ENCODE peak calls at places on chromosomes 13 and 19, in seven cellular contexts. One of them, this sample, is unnamed.

GRCh38 chr19:9883231-9883758 is 48.2 kb downstream of the PIN1 start:
- DNase-seq in neuronal stem cell: peak; percentile 27
- DNase-seq in IMR-90: no peak
- DNase-seq in H1: no peak
- DNase-seq in H9: peak; percentile 51
- DNase-seq in mesendoderm: no peak
- DNase-seq in mesenchymal stem cell: no peak
- DNase-seq in this sample: no peak

GRCh38 chr13:82480415-82480814 is 1401.9 kb downstream of the SLITRK1 start:
- DNase-seq in neuronal stem cell: no peak
- DNase-seq in IMR-90: no peak
- DNase-seq in H1: no peak
- DNase-seq in H9: no peak
- DNase-seq in mesendoderm: no peak
- DNase-seq in mesenchymal stem cell: no peak
- DNase-seq in this sample: no peak

GRCh38 chr19:1104452-1105216 is 840 bp downstream of the GPX4 start:
- DNase-seq in neuronal stem cell: peak; percentile 84
- DNase-seq in IMR-90: peak; percentile 69
- DNase-seq in H1: peak; percentile 86
- DNase-seq in H9: peak; percentile 77
- DNase-seq in mesendoderm: peak; percentile 77
- DNase-seq in mesenchymal stem cell: peak; percentile 84
- DNase-seq in this sample: peak; percentile 79

GRCh38 chr19:47498561-47498960 is 14.5 kb upstream of the KPTN start:
- DNase-seq in neuronal stem cell: no peak
- DNase-seq in IMR-90: no peak
- DNase-seq in H1: no peak
- DNase-seq in H9: no peak
- DNase-seq in mesendoderm: no peak
- DNase-seq in mesenchymal stem cell: no peak
- DNase-seq in this sample: no peak

GRCh38 chr13:28679628-28680027 is 20.7 kb downstream of the POMP start:
- DNase-seq in neuronal stem cell: no peak
- DNase-seq in IMR-90: peak; percentile 31
- DNase-seq in H1: no peak
- DNase-seq in H9: no peak
- DNase-seq in mesendoderm: no peak
- DNase-seq in mesenchymal stem cell: peak; percentile 37
- DNase-seq in this sample: peak; percentile 36

GRCh38 chr19:19420570-19421301 is 15.3 kb downstream of the GATAD2A start:
- DNase-seq in neuronal stem cell: no peak
- DNase-seq in IMR-90: no peak
- DNase-seq in H1: no peak
- DNase-seq in H9: no peak
- DNase-seq in mesendoderm: no peak
- DNase-seq in mesenchymal stem cell: no peak
- DNase-seq in this sample: no peak

GRCh38 chr13:99063952-99064351 is 86.1 kb upstream of the DOCK9 start:
- DNase-seq in neuronal stem cell: no peak
- DNase-seq in IMR-90: peak; percentile 35
- DNase-seq in H1: no peak
- DNase-seq in H9: no peak
- DNase-seq in mesendoderm: no peak
- DNase-seq in mesenchymal stem cell: peak; percentile 72
- DNase-seq in this sample: no peak

GRCh38 chr13:98409281-98409680 is 167.6 kb downstream of the STK24 start:
- DNase-seq in neuronal stem cell: no peak
- DNase-seq in IMR-90: no peak
- DNase-seq in H1: no peak
- DNase-seq in H9: no peak
- DNase-seq in mesendoderm: no peak
- DNase-seq in mesenchymal stem cell: no peak
- DNase-seq in this sample: no peak

GRCh38 chr13:75512253-75512652 is 25.4 kb downstream of the COMMD6 start:
- DNase-seq in neuronal stem cell: no peak
- DNase-seq in IMR-90: no peak
- DNase-seq in H1: no peak
- DNase-seq in H9: no peak
- DNase-seq in mesendoderm: no peak
- DNase-seq in mesenchymal stem cell: peak; percentile 26
- DNase-seq in this sample: no peak
- H2BK5ac ChIP-seq in neuronal stem cell: no peak overlapping the region
- H2BK5ac ChIP-seq in IMR-90: no peak overlapping the region
- H2BK5ac ChIP-seq in H1: no peak overlapping the region
- H2BK5ac ChIP-seq in H9: no peak overlapping the region
- H2BK5ac ChIP-seq in mesendoderm: no peak overlapping the region
- H2BK5ac ChIP-seq in mesenchymal stem cell: no peak overlapping the region
- H2BK5ac ChIP-seq in this sample: no peak overlapping the region

DNA sequence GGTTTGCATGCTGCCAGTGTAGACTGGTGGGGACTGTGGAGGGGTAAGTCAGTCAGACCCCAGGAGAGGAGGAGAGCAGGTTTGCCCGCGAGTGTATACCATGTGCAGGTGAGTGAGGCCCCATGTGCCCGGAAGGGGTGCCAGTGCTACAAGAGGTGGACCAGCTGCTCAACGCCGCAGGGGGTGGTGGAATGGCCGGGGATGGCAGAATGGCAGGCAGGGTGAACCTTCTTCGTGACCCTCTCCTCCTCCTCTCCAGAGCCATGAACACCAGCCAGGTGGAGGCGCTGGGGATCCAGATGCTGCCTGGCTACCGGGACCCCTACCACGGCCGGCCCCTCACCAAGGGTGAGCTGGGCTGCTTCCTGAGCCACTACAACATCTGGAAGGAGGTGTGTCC is 22.2 kb downstream of the COLGALT1 start:
- DNase-seq in neuronal stem cell: no peak
- DNase-seq in IMR-90: no peak
- DNase-seq in H1: peak; percentile 53
- DNase-seq in H9: peak; percentile 55
- DNase-seq in mesendoderm: no peak
- DNase-seq in mesenchymal stem cell: no peak
- DNase-seq in this sample: no peak
- H2BK5ac ChIP-seq in neuronal stem cell: peak overlapping the region; percentile 84
- H2BK5ac ChIP-seq in IMR-90: no peak overlapping the region
- H2BK5ac ChIP-seq in H1: no peak overlapping the region
- H2BK5ac ChIP-seq in H9: no peak overlapping the region
- H2BK5ac ChIP-seq in mesendoderm: no peak overlapping the region
- H2BK5ac ChIP-seq in mesenchymal stem cell: no peak overlapping the region
- H2BK5ac ChIP-seq in this sample: no peak overlapping the region

DNA sequence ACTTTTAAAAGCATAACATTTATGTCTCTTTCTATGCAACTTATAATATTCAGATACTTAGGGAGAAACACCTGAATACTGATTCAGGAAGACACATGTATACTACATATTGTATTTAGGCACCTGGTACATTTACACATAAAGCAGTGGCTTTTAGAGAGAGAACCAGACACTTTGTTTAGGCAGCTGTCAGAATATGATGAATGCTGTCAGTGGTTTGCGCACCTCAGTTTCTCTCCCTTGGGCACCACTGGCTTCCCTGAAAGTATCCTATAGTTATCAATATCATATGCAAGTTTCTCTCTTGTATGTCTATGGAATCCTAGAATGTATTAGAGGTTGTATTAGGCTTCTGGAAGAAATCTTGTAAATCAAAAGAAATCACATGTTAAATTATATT is 426.3 kb downstream of the GPC6 start:
- DNase-seq in neuronal stem cell: no peak
- DNase-seq in IMR-90: no peak
- DNase-seq in H1: no peak
- DNase-seq in H9: no peak
- DNase-seq in mesendoderm: no peak
- DNase-seq in mesenchymal stem cell: no peak
- DNase-seq in this sample: no peak
- H2BK5ac ChIP-seq in neuronal stem cell: no peak overlapping the region
- H2BK5ac ChIP-seq in IMR-90: no peak overlapping the region
- H2BK5ac ChIP-seq in H1: no peak overlapping the region
- H2BK5ac ChIP-seq in H9: no peak overlapping the region
- H2BK5ac ChIP-seq in mesendoderm: no peak overlapping the region
- H2BK5ac ChIP-seq in mesenchymal stem cell: no peak overlapping the region
- H2BK5ac ChIP-seq in this sample: no peak overlapping the region

GRCh38 chr13:45564108-45564507 is 51.4 kb downstream of the ERICH6B start:
- DNase-seq in neuronal stem cell: peak; percentile 8
- DNase-seq in IMR-90: peak; percentile 81
- DNase-seq in H1: no peak
- DNase-seq in H9: no peak
- DNase-seq in mesendoderm: peak; percentile 21
- DNase-seq in mesenchymal stem cell: peak; percentile 70
- DNase-seq in this sample: no peak
- H2BK5ac ChIP-seq in neuronal stem cell: no peak overlapping the region
- H2BK5ac ChIP-seq in IMR-90: no peak overlapping the region
- H2BK5ac ChIP-seq in H1: no peak overlapping the region
- H2BK5ac ChIP-seq in H9: no peak overlapping the region
- H2BK5ac ChIP-seq in mesendoderm: no peak overlapping the region
- H2BK5ac ChIP-seq in mesenchymal stem cell: no peak overlapping the region
- H2BK5ac ChIP-seq in this sample: no peak overlapping the region

GRCh38 chr19:4517451-4518057 is 732 bp downstream of the PLIN4 start:
- DNase-seq in neuronal stem cell: no peak
- DNase-seq in IMR-90: no peak
- DNase-seq in H1: no peak
- DNase-seq in H9: no peak
- DNase-seq in mesendoderm: no peak
- DNase-seq in mesenchymal stem cell: no peak
- DNase-seq in this sample: no peak
- H2BK5ac ChIP-seq in neuronal stem cell: peak overlapping the region; percentile 91
- H2BK5ac ChIP-seq in IMR-90: no peak overlapping the region
- H2BK5ac ChIP-seq in H1: no peak overlapping the region
- H2BK5ac ChIP-seq in H9: no peak overlapping the region
- H2BK5ac ChIP-seq in mesendoderm: no peak overlapping the region
- H2BK5ac ChIP-seq in mesenchymal stem cell: no peak overlapping the region
- H2BK5ac ChIP-seq in this sample: no peak overlapping the region

DNA sequence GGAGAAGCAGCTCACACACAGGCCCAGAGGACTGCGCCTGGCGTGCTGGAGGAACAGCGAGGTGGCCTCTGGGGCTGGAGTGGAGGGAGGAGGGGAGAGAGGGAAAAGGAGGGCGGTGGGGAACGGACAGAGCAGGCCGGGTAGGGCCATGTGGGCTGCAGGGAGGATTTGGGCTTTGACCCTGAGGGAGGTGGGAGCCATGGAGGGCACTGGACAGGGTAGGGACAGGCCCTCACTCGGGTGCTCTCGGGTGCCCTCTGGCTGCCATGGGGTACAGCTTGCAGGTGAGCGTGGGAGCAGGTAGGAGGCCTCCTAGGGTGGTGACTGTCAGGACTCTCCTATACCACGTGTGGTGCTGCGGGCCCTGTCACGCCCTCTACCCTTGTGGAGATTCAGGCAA is 22.8 kb downstream of the PLIN4 start:
- DNase-seq in neuronal stem cell: no peak
- DNase-seq in IMR-90: no peak
- DNase-seq in H1: peak; percentile 56
- DNase-seq in H9: peak; percentile 65
- DNase-seq in mesendoderm: no peak
- DNase-seq in mesenchymal stem cell: no peak
- DNase-seq in this sample: no peak
- H2BK5ac ChIP-seq in neuronal stem cell: no peak overlapping the region
- H2BK5ac ChIP-seq in IMR-90: no peak overlapping the region
- H2BK5ac ChIP-seq in H1: no peak overlapping the region
- H2BK5ac ChIP-seq in H9: no peak overlapping the region
- H2BK5ac ChIP-seq in mesendoderm: no peak overlapping the region
- H2BK5ac ChIP-seq in mesenchymal stem cell: no peak overlapping the region
- H2BK5ac ChIP-seq in this sample: no peak overlapping the region

This sample was measured in trophoblast cell.